ENCODE peak calls at places on chromosomes 5 and 9, in eight cellular contexts. J is uterus; P is OCI-LY7; U is CD4-positive, alpha-beta memory T cell; M is lung; L is Peyer's patch; G is breast epithelium; A is CD8-positive, alpha-beta T cell. Q is an unnamed sample.

GRCh38 chr9:69937358-69937757 is 106.3 kb upstream of the MAMDC2 start:
- DNase-seq in G (no peak), P (no peak), J (no peak), L (no peak), M (no peak), U (no peak), A (no peak), Q (no peak)

GRCh38 chr5:137401946-137402345 is 97.2 kb downstream of the SPOCK1 start:
- DNase-seq in J (no peak), M (no peak), A (no peak), U (no peak), G (no peak), P (no peak), L (no peak), Q (no peak)

GRCh38 chr5:143606043-143606752 is 202.7 kb upstream of the NR3C1 start:
- DNase-seq in G (no peak), M (no peak), U (no peak), A (no peak), P (peak), J (no peak), L (no peak), Q (no peak)

GRCh38 chr9:90979138-90979551 is 177.5 kb downstream of the SYK start:
- DNase-seq in J (no peak), G (no peak), P (no peak), A (no peak), L (no peak), M (no peak), U (no peak), Q (no peak)

GRCh38 chr9:73093016-73093739 is 58.5 kb upstream of the ANXA1 start:
- DNase-seq in G (no peak), U (no peak), M (no peak), A (no peak), P (no peak), L (no peak), J (no peak), Q (no peak)

GRCh38 chr5:14506661-14507060 is 74.9 kb upstream of the OTULINL start:
- DNase-seq in P (no peak), U (no peak), J (no peak), A (no peak), L (no peak), G (no peak), M (no peak), Q (no peak)

GRCh38 chr9:38697901-38698300 is 22.0 kb downstream of the FAM240B start:
- DNase-seq in U (no peak), L (no peak), J (no peak), P (no peak), M (no peak), A (no peak), G (no peak), Q (no peak)

GRCh38 chr9:18320046-18320445 is 153.9 kb upstream of the ADAMTSL1 start:
- DNase-seq in L (no peak), U (no peak), J (no peak), M (no peak), G (no peak), A (no peak), P (no peak), Q (no peak)

GRCh38 chr5:52017567-52017966 is 634.3 kb downstream of the ISL1 start:
- DNase-seq in L (no peak), J (no peak), U (no peak), M (no peak), P (no peak), G (no peak), A (no peak), Q (no peak)

GRCh38 chr9:134152022-134152448 is 12.3 kb downstream of the RNU6ATAC start:
- DNase-seq in J (no peak), P (no peak), U (no peak), M (no peak), L (no peak), A (no peak), G (no peak), Q (no peak)

GRCh38 chr9:127928232-127929043 is 2.1 kb downstream of the PIP5KL1 start:
- DNase-seq in M (no peak), U (no peak), P (no peak), J (no peak), A (no peak), L (no peak), G (no peak), Q (no peak)

GRCh38 chr9:110890416-110890815 is 147.9 kb downstream of the LPAR1 start:
- DNase-seq in U (no peak), J (no peak), M (no peak), P (no peak), L (no peak), A (no peak), G (no peak), Q (no peak)

GRCh38 chr9:69961834-69962233 is 81.8 kb upstream of the MAMDC2 start:
- DNase-seq in M (no peak), A (no peak), U (no peak), P (no peak), G (no peak), L (no peak), J (no peak), Q (no peak)

GRCh38 chr9:108673386-108673785 is 182.4 kb downstream of the ACTL7B start:
- DNase-seq in U (no peak), P (no peak), M (no peak), G (no peak), L (no peak), A (no peak), J (no peak), Q (no peak)

GRCh38 chr5:138597660-138598400 is 22.6 kb upstream of the HSPA9 start:
- DNase-seq in L (peak), A (no peak), J (no peak), M (no peak), P (no peak), U (no peak), G (no peak), Q (no peak)

GRCh38 chr9:109166171-109166770 is 778 bp downstream of the FRRS1L start:
- DNase-seq in G (no peak), A (no peak), L (no peak), P (no peak), M (no peak), J (no peak), U (no peak), Q (no peak)

GRCh38 chr5:80069918-80070318 is 34.8 kb downstream of the THBS4 start:
- DNase-seq in P (no peak), G (no peak), A (no peak), M (peak), J (no peak), U (no peak), L (no peak), Q (no peak)

GRCh38 chr9:124800306-124801259 is 23.6 kb downstream of the OLFML2A start:
- DNase-seq in A (no peak), M (peak), P (no peak), G (no peak), U (no peak), L (peak), J (no peak), Q (no peak)

GRCh38 chr5:18105449-18105848 is 471.2 kb downstream of the TAF11L14 start:
- DNase-seq in L (no peak), U (no peak), A (no peak), G (no peak), J (no peak), P (no peak), M (no peak), Q (no peak)

GRCh38 chr5:1007221-1007680 is 1.4 kb upstream of the NKD2 start:
- DNase-seq in J (peak), G (peak), U (no peak), M (peak), A (no peak), P (no peak), L (peak), Q (no peak)

GRCh38 chr5:159106193-159106568 is 6.5 kb upstream of the EBF1 start:
- DNase-seq in J (no peak), U (no peak), A (no peak), G (no peak), M (no peak), P (peak), L (no peak), Q (no peak)

GRCh38 chr9:69811329-69811989 is 9.2 kb upstream of the CFAP95 start:
- DNase-seq in J (no peak), M (no peak), U (no peak), A (no peak), P (no peak), L (no peak), G (no peak), Q (no peak)

GRCh38 chr5:153659337-153659736 is 168.9 kb downstream of the GRIA1 start:
- DNase-seq in M (no peak), A (no peak), J (no peak), G (no peak), P (no peak), L (no peak), U (no peak), Q (no peak)

GRCh38 chr5:67021031-67021430 is 175.6 kb downstream of the CD180 start:
- DNase-seq in J (no peak), L (no peak), P (no peak), A (no peak), M (no peak), G (no peak), U (no peak), Q (no peak)

GRCh38 chr5:115796656-115797055 is 19.8 kb downstream of the CDO1 start:
- DNase-seq in P (no peak), L (no peak), G (no peak), A (no peak), U (no peak), J (no peak), M (no peak), Q (no peak)

GRCh38 chr9:94056442-94056974 is 27.8 kb upstream of the PTPDC1 start:
- DNase-seq in J (no peak), U (no peak), M (no peak), A (no peak), P (no peak), L (no peak), G (no peak), Q (no peak)

GRCh38 chr5:159819671-159820411 is 96.4 kb upstream of the ADRA1B start:
- DNase-seq in G (no peak), J (peak), P (no peak), L (peak), U (no peak), A (no peak), M (peak), Q (peak)

GRCh38 chr5:163347671-163348070 is 89.7 kb upstream of the CCNG1 start:
- DNase-seq in L (peak), J (no peak), G (no peak), P (peak), A (peak), M (peak), U (peak), Q (no peak)

GRCh38 chr5:72552041-72552557 is 44.9 kb upstream of the ZNF366 start:
- DNase-seq in P (no peak), G (no peak), M (no peak), U (no peak), A (no peak), L (no peak), J (no peak), Q (no peak)

GRCh38 chr9:124779368-124780059 is 2.6 kb downstream of the OLFML2A start:
- DNase-seq in A (no peak), U (no peak), G (peak), L (peak), P (no peak), M (no peak), J (peak), Q (no peak)

GRCh38 chr9:3675964-3676363 is 150.2 kb upstream of the RFX3 start:
- DNase-seq in M (no peak), J (no peak), L (no peak), G (no peak), U (no peak), P (no peak), A (no peak), Q (no peak)

GRCh38 chr5:111002036-111002435 is 69.5 kb upstream of the TSLP start:
- DNase-seq in L (no peak), U (no peak), P (no peak), G (no peak), A (no peak), M (no peak), J (no peak), Q (no peak)

GRCh38 chr5:59236996-59237395 is 654.1 kb downstream of the RAB3C start:
- DNase-seq in A (no peak), M (no peak), L (no peak), G (no peak), P (no peak), J (no peak), U (no peak), Q (no peak)

GRCh38 chr9:127981559-127982121 is 851 bp upstream of the EEIG1 start:
- DNase-seq in A (no peak), L (no peak), J (no peak), P (peak), M (no peak), U (no peak), G (no peak), Q (no peak)

GRCh38 chr5:109191153-109191558 is 218.6 kb downstream of the PJA2 start:
- DNase-seq in L (no peak), A (no peak), M (no peak), J (no peak), P (no peak), G (no peak), U (no peak), Q (no peak)

GRCh38 chr9:83479765-83480164 is 58.4 kb downstream of the FRMD3 start:
- DNase-seq in A (no peak), U (no peak), G (no peak), L (no peak), M (no peak), P (no peak), J (no peak), Q (no peak)

GRCh38 chr5:95664204-95664786 is 17.7 kb downstream of the RFESD start:
- DNase-seq in P (peak), L (peak), U (peak), J (no peak), G (no peak), M (no peak), A (no peak), Q (peak)

GRCh38 chr9:2087500-2088313 is 72.6 kb downstream of the SMARCA2 start:
- DNase-seq in J (no peak), U (peak), A (no peak), M (no peak), P (peak), G (no peak), L (no peak), Q (no peak)

GRCh38 chr5:97915101-97915500 is 732.1 kb upstream of the RIOK2 start:
- DNase-seq in G (no peak), P (no peak), L (no peak), U (no peak), A (no peak), M (no peak), J (no peak), Q (no peak)

GRCh38 chr5:10264569-10264968 is 14.5 kb downstream of the CCT5 start:
- DNase-seq in L (no peak), U (no peak), M (no peak), P (no peak), G (no peak), J (no peak), A (no peak), Q (no peak)

GRCh38 chr5:10266839-10267238 is 16.8 kb downstream of the CCT5 start:
- DNase-seq in J (no peak), G (no peak), U (no peak), M (no peak), P (no peak), L (no peak), A (no peak), Q (no peak)

GRCh38 chr5:10268100-10268499 is 18.0 kb downstream of the CCT5 start:
- DNase-seq in P (no peak), J (no peak), U (no peak), A (no peak), L (no peak), G (no peak), M (no peak), Q (no peak)

GRCh38 chr5:10262995-10263394 is 12.9 kb downstream of the CCT5 start:
- DNase-seq in M (no peak), U (no peak), A (no peak), G (no peak), J (no peak), P (no peak), L (no peak), Q (no peak)

GRCh38 chr5:10265245-10266109 is 15.4 kb downstream of the CCT5 start:
- DNase-seq in G (no peak), L (no peak), J (no peak), A (no peak), P (no peak), U (no peak), M (no peak), Q (no peak)
- H3K27ac ChIP-seq in G (no peak), L (no peak), J (no peak), A (no peak), P (no peak), U (no peak), M (no peak), Q (no peak)

GRCh38 chr9:77451507-77451906 is 196.6 kb downstream of the GNA14 start:
- DNase-seq in U (no peak), A (no peak), G (no peak), L (no peak), J (no peak), M (no peak), P (no peak), Q (no peak)

GRCh38 chr9:77454668-77455067 is 193.5 kb downstream of the GNA14 start:
- DNase-seq in L (no peak), U (no peak), M (no peak), P (no peak), A (no peak), J (no peak), G (no peak), Q (no peak)

GRCh38 chr9:77455312-77455927 is 192.7 kb downstream of the GNA14 start:
- DNase-seq in P (peak), G (no peak), J (no peak), L (peak), M (no peak), U (peak), A (no peak), Q (no peak)

GRCh38 chr9:77456829-77457437 is 191.2 kb downstream of the GNA14 start:
- DNase-seq in P (peak), G (peak), U (peak), L (peak), M (peak), A (peak), J (peak), Q (peak)

GRCh38 chr9:77453857-77454647 is 194.1 kb downstream of the GNA14 start:
- DNase-seq in J (no peak), G (no peak), P (no peak), A (no peak), M (no peak), U (no peak), L (no peak), Q (no peak)
- H3K4me3 ChIP-seq in J (no peak), G (no peak), P (no peak), A (no peak), M (no peak), U (no peak), L (no peak), Q (no peak)

GRCh38 chr5:68533571-68534051 is 318.1 kb downstream of the PIK3R1 start:
- DNase-seq in A (no peak), J (no peak), M (no peak), P (no peak), L (no peak), G (no peak), U (no peak), Q (no peak)
- H3K27ac ChIP-seq in A (no peak), J (peak), M (no peak), P (no peak), L (no peak), G (peak), U (no peak), Q (no peak)

DNA sequence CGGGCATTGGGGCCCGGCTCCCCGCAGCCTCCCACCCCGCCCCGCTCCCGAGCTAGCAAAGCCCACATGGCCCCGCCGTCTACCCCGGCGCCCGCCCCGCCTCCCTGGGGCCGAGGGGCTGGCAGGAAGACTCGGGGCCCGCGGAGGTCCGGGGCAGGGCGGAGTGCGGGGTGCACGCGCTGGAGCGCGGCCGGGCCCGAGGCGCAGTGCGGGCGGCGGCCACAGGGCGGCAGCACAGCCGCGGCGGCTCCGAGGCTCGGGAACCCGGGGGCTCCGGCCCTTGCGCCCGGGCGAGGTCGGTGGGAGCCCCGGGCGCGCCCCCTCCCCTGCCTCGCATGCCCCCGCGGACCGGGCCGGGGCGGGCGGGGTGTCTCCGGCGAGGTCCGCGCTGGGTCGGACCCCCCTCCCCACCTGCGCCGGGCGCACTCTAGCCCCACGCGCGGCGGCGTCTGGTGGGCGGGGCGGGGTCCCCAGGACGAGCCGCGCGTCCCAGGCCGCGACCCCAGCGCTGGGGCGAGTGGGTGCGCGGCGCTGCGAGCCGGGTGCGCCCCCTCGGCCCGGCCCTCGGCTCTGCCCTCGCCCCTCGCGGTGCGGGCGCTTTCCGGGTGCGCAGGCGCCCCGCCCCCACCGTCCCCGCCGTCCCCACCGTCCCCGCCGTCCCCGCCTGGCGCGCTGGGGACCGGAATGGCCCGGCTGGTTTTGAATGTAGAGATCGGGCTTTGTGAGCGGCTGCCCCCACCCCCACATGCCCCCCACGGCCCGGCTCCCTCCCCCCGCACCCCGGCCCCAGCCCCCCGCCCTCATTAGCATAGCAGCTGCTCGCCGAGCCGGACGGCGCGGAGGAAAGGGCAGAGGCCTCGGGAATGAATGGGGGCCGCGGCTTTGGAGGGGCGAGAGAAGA is 6.5 kb downstream of the NRARP start:
- DNase-seq in U (peak), G (no peak), L (no peak), A (peak), J (no peak), P (peak), M (no peak), Q (peak)
- H3K4me3 ChIP-seq in U (no peak), G (peak), L (peak), A (peak), J (peak), P (peak), M (peak), Q (peak)

GRCh38 chr9:15136646-15137045 is 170.4 kb downstream of the TTC39B start:
- DNase-seq in J (no peak), A (no peak), P (no peak), U (no peak), G (no peak), L (no peak), M (no peak), Q (no peak)

GRCh38 chr9:15137089-15137488 is 169.9 kb downstream of the TTC39B start:
- DNase-seq in P (no peak), A (no peak), M (no peak), J (no peak), G (no peak), L (no peak), U (no peak), Q (no peak)

GRCh38 chr9:15139467-15139866 is 167.5 kb downstream of the TTC39B start:
- DNase-seq in M (no peak), A (no peak), U (no peak), L (no peak), G (no peak), J (no peak), P (no peak), Q (no peak)

GRCh38 chr9:15138357-15138686 is 168.7 kb downstream of the TTC39B start:
- DNase-seq in A (no peak), G (no peak), L (no peak), J (no peak), P (no peak), M (no peak), U (no peak), Q (no peak)

GRCh38 chr9:15137658-15138356 is 169.2 kb downstream of the TTC39B start:
- DNase-seq in A (no peak), U (no peak), L (no peak), P (no peak), J (no peak), G (no peak), M (no peak), Q (no peak)
- H3K27ac ChIP-seq in A (no peak), U (no peak), L (no peak), P (no peak), J (no peak), G (no peak), M (no peak), Q (no peak)